ENCODE peak calls at places on chromosomes 6 and 20, in seven cellular contexts. F is hepatocyte, C is fibroblast of lung, A is IMR-90, S is type B pancreatic cell, R is CD14-positive monocyte, H is SK-N-SH. J is an unnamed sample.

GRCh38 chr6:4319992-4320683 is 184.8 kb upstream of the ECI2 start:
- DNase-seq in F (no peak), C (peak), A (peak), S (no peak), R (no peak), H (no peak), J (no peak)

GRCh38 chr20:46040902-46041535 is 12.0 kb downstream of the SLC12A5 start:
- DNase-seq in F (peak), C (peak), A (peak), S (no peak), R (no peak), H (no peak), J (no peak)

GRCh38 chr20:35756404-35756803 is 14.3 kb upstream of the RBM39 start:
- DNase-seq in F (no peak), C (no peak), A (no peak), S (no peak), R (no peak), H (no peak), J (no peak)

GRCh38 chr6:98894810-98895209 is 52.9 kb downstream of the FBXL4 start:
- DNase-seq in F (no peak), C (peak), A (peak), S (no peak), R (no peak), H (no peak), J (no peak)

GRCh38 chr6:81981812-81982211 is 229.3 kb upstream of the TENT5A start:
- DNase-seq in F (no peak), C (peak), A (peak), S (no peak), R (no peak), H (no peak), J (no peak)

GRCh38 chr6:83371428-83371827 is 59.4 kb downstream of the ME1 start:
- DNase-seq in F (no peak), C (peak), A (peak), S (no peak), R (no peak), H (no peak), J (no peak)

GRCh38 chr6:167706313-167707109 is 120.2 kb upstream of the AFDN start:
- DNase-seq in F (no peak), C (no peak), A (no peak), S (no peak), R (no peak), H (no peak), J (no peak)

GRCh38 chr6:32854376-32855178 is 585 bp downstream of the PSMB9 start:
- DNase-seq in F (peak), C (peak), A (peak), S (no peak), R (no peak), H (peak), J (no peak)

GRCh38 chr20:45378191-45378590 is at the start of gene TP53TG5:
- DNase-seq in F (no peak), C (no peak), A (no peak), S (no peak), R (no peak), H (no peak), J (no peak)

GRCh38 chr6:24205020-24205492 is 79.0 kb downstream of the NRSN1 start:
- DNase-seq in F (peak), C (peak), A (peak), S (no peak), R (no peak), H (peak), J (no peak)

GRCh38 chr6:23498013-23498412 is 628.0 kb upstream of the NRSN1 start:
- DNase-seq in F (peak), C (peak), A (peak), S (no peak), R (no peak), H (no peak), J (no peak)

GRCh38 chr6:13617066-13617465 is 1.9 kb downstream of the NOL7 start:
- DNase-seq in F (no peak), C (no peak), A (no peak), S (no peak), R (no peak), H (no peak), J (no peak)

GRCh38 chr20:23419995-23420901 is 1.0 kb downstream of the NAPB start:
- DNase-seq in F (peak), C (peak), A (peak), S (no peak), R (peak), H (peak), J (peak)

GRCh38 chr6:34597605-34598353 is 41.6 kb upstream of the SPDEF start:
- DNase-seq in F (no peak), C (no peak), A (no peak), S (no peak), R (no peak), H (no peak), J (no peak)

GRCh38 chr6:72580281-72580940 is 41.5 kb upstream of the KCNQ5 start:
- DNase-seq in F (peak), C (peak), A (peak), S (no peak), R (no peak), H (peak), J (peak)

GRCh38 chr20:1809121-1809520 is 86.1 kb upstream of the SIRPA start:
- DNase-seq in F (no peak), C (peak), A (peak), S (peak), R (no peak), H (no peak), J (no peak)

GRCh38 chr6:74768120-74768519 is 437.7 kb downstream of the COL12A1 start:
- DNase-seq in F (no peak), C (no peak), A (no peak), S (no peak), R (no peak), H (no peak), J (no peak)

GRCh38 chr6:129749749-129750120 is 39.8 kb upstream of the ARHGAP18 start:
- DNase-seq in F (no peak), C (peak), A (peak), S (no peak), R (no peak), H (no peak), J (no peak)

GRCh38 chr20:7499201-7499600 is 441.1 kb downstream of the HAO1 start:
- DNase-seq in F (no peak), C (no peak), A (no peak), S (no peak), R (no peak), H (no peak), J (no peak)

GRCh38 chr6:140436023-140436811 is 1061.8 kb upstream of the CITED2 start:
- DNase-seq in F (no peak), C (peak), A (peak), S (no peak), R (no peak), H (no peak), J (no peak)

GRCh38 chr20:24289737-24290481 is 179.5 kb upstream of the SYNDIG1 start:
- DNase-seq in F (no peak), C (no peak), A (no peak), S (no peak), R (no peak), H (no peak), J (no peak)

GRCh38 chr6:137282253-137282652 is 63.1 kb upstream of the IFNGR1 start:
- DNase-seq in F (no peak), C (no peak), A (no peak), S (no peak), R (peak), H (no peak), J (no peak)

GRCh38 chr6:16205377-16206144 is 32.8 kb upstream of the GMPR start:
- DNase-seq in F (peak), C (peak), A (peak), S (no peak), R (no peak), H (peak), J (peak)

GRCh38 chr6:17280552-17281090 is 540 bp upstream of the RBM24 start:
- DNase-seq in F (peak), C (peak), A (no peak), S (peak), R (peak), H (peak), J (peak)

GRCh38 chr6:165971202-165971601 is 196.4 kb downstream of the TBXT start:
- DNase-seq in F (no peak), C (no peak), A (no peak), S (no peak), R (no peak), H (no peak), J (no peak)

GRCh38 chr6:36851149-36851614 is 11.9 kb upstream of the CPNE5 start:
- DNase-seq in F (peak), C (peak), A (peak), S (no peak), R (no peak), H (peak), J (peak)

DNA sequence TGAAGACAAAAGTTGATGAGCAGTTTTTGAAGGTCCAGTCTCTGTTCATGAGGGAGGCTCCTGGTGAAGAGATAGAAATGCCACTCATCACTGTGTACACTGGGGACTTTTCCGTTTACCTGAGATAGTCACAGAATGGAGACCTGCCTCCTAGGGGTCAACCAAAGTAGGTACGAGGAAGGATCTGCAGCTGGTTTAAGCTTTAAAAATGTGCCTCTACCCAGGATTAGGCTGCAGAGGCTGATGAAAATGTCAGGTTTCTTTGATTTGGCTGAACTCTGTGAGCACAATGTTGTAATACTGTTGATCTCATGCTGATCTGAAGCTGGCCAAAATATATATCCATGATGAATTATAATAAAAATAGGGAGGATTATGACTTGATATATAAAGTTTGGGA is 182.8 kb downstream of the ADAT2 start:
- DNase-seq in F (no peak), C (no peak), A (no peak), S (no peak), R (no peak), H (no peak), J (no peak)
- TF ChIP-seq CTCF in F (no peak), C (no peak), A (no peak), S (no peak), R (no peak), H (no peak), J (no peak)

GRCh38 chr6:127121637-127121960 is 3.1 kb downstream of the RSPO3 start:
- DNase-seq in F (no peak), C (no peak), A (no peak), S (no peak), R (no peak), H (no peak), J (no peak)
- TF ChIP-seq CTCF in F (no peak), C (no peak), A (no peak), S (peak), R (peak), H (no peak), J (no peak)

GRCh38 chr6:44077201-44077946 is 49.9 kb downstream of the MRPL14 start:
- DNase-seq in F (no peak), C (no peak), A (no peak), S (no peak), R (no peak), H (no peak), J (no peak)

GRCh38 chr6:44076016-44076365 is 51.3 kb downstream of the MRPL14 start:
- DNase-seq in F (no peak), C (no peak), A (no peak), S (no peak), R (no peak), H (no peak), J (no peak)

GRCh38 chr6:44075137-44076015 is 51.9 kb downstream of the MRPL14 start:
- DNase-seq in F (no peak), C (no peak), A (no peak), S (no peak), R (no peak), H (no peak), J (no peak)

GRCh38 chr6:44078219-44078794 is 48.9 kb downstream of the MRPL14 start:
- DNase-seq in F (no peak), C (no peak), A (no peak), S (no peak), R (no peak), H (no peak), J (no peak)

GRCh38 chr6:44076366-44077200 is 50.7 kb downstream of the MRPL14 start:
- DNase-seq in F (peak), C (no peak), A (no peak), S (no peak), R (no peak), H (peak), J (peak)
- TF ChIP-seq CTCF in F (no peak), C (no peak), A (no peak), S (peak), R (no peak), H (no peak), J (no peak)

GRCh38 chr20:40359127-40359892 is 329.7 kb downstream of the MAFB start:
- DNase-seq in F (no peak), C (no peak), A (no peak), S (no peak), R (no peak), H (no peak), J (no peak)
- TF ChIP-seq CTCF in F (no peak), C (no peak), A (no peak), S (no peak), R (no peak), H (no peak), J (no peak)

GRCh38 chr6:97586344-97586743 is 303.3 kb upstream of the MMS22L start:
- DNase-seq in F (peak), C (peak), A (peak), S (no peak), R (no peak), H (peak), J (no peak)
- TF ChIP-seq CTCF in F (peak), C (peak), A (peak), S (peak), R (no peak), H (peak), J (no peak)

GRCh38 chr6:71392286-71392685 is 103.7 kb downstream of the OGFRL1 start:
- DNase-seq in F (no peak), C (no peak), A (peak), S (no peak), R (no peak), H (no peak), J (no peak)
- TF ChIP-seq CTCF in F (no peak), C (no peak), A (no peak), S (no peak), R (no peak), H (no peak), J (no peak)

GRCh38 chr6:152356016-152356415 is 281.1 kb downstream of the SYNE1 start:
- DNase-seq in F (no peak), C (no peak), A (no peak), S (no peak), R (no peak), H (no peak), J (no peak)

GRCh38 chr6:152355166-152355565 is 282.0 kb downstream of the SYNE1 start:
- DNase-seq in F (no peak), C (no peak), A (no peak), S (no peak), R (no peak), H (no peak), J (no peak)

GRCh38 chr6:152353440-152353839 is 283.7 kb downstream of the SYNE1 start:
- DNase-seq in F (no peak), C (no peak), A (no peak), S (no peak), R (no peak), H (no peak), J (no peak)

GRCh38 chr6:152360016-152360415 is 277.1 kb downstream of the SYNE1 start:
- DNase-seq in F (no peak), C (no peak), A (no peak), S (no peak), R (no peak), H (no peak), J (no peak)

GRCh38 chr6:152356659-152357058 is 280.5 kb downstream of the SYNE1 start:
- DNase-seq in F (peak), C (peak), A (peak), S (no peak), R (no peak), H (no peak), J (no peak)
- TF ChIP-seq CTCF in F (peak), C (peak), A (peak), S (peak), R (peak), H (peak), J (no peak)

GRCh38 chr6:154974485-154975149 is 20.5 kb upstream of the TIAM2 start:
- DNase-seq in F (no peak), C (no peak), A (no peak), S (no peak), R (no peak), H (no peak), J (no peak)
- TF ChIP-seq CTCF in F (no peak), C (no peak), A (no peak), S (peak), R (no peak), H (peak), J (peak)

DNA sequence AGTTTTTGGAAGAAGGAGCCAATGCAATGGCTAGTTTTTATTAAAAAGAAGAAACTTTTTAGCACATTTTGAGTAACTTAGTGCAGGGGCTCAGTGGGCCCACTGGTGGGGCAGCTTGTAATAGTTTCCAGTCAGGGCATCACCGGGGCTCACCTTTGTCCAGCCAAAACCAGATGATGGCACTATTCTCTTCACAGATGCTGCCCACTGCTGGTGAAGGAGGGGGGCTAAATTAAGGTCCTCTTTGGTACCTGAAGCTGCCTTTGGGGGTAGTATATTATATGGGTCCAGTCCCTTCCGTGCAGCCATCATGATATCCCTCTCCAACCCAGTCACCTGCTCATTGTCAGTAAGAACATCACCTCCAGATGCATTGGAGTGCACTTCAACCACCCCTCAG is 182.9 kb downstream of the PDE7B start:
- DNase-seq in F (no peak), C (no peak), A (no peak), S (no peak), R (no peak), H (no peak), J (no peak)
- TF ChIP-seq CTCF in F (no peak), C (no peak), A (no peak), S (no peak), R (no peak), H (peak), J (no peak)

J was measured in glutamatergic neuron.